ENCODE peak calls at places on chromosomes 4 and X, in eight cellular contexts. V, Z, B, C, I, P, G and O are unnamed samples.

GRCh38 chr4:13706130-13706529 is 78.6 kb upstream of the BOD1L1 start:
- DNase-seq in P (no peak), V (no peak), G (no peak), I (no peak), C (no peak), Z (peak), B (no peak), O (no peak)

GRCh38 chrX:100643943-100644587 is at the start of gene SRPX2:
- DNase-seq in Z (no peak), G (no peak), C (no peak), V (peak), I (peak), B (peak), P (no peak), O (no peak)

GRCh38 chr4:100823066-100823992 is 305.5 kb upstream of the EMCN start:
- DNase-seq in P (no peak), Z (no peak), G (no peak), I (peak), V (no peak), B (peak), C (no peak), O (no peak)

GRCh38 chr4:10074076-10074766 is 42.4 kb downstream of the WDR1 start:
- DNase-seq in C (no peak), B (no peak), I (no peak), P (no peak), Z (no peak), G (no peak), V (no peak), O (no peak)

GRCh38 chr4:119585771-119586170 is 42.8 kb downstream of the PDE5A start:
- DNase-seq in P (no peak), V (no peak), Z (no peak), G (no peak), C (no peak), I (no peak), B (peak), O (no peak)

GRCh38 chrX:153922932-153923857 is 2.9 kb downstream of the ARHGAP4 start:
- DNase-seq in C (no peak), I (peak), P (peak), Z (no peak), G (peak), V (peak), B (no peak), O (peak)

GRCh38 chr4:124144302-124144701 is 568.2 kb downstream of the ANKRD50 start:
- DNase-seq in I (no peak), B (no peak), P (no peak), Z (no peak), V (peak), C (no peak), G (peak), O (peak)

GRCh38 chrX:152817082-152817744 is 13.3 kb downstream of the CETN2 start:
- DNase-seq in I (peak), B (peak), G (no peak), P (peak), C (no peak), V (peak), Z (peak), O (peak)

GRCh38 chrX:130829526-130830515 is 73.2 kb downstream of the ENOX2 start:
- DNase-seq in I (peak), G (no peak), C (no peak), V (no peak), B (peak), Z (no peak), P (no peak), O (no peak)

GRCh38 chr4:82469776-82470345 is 39.5 kb downstream of the ENOPH1 start:
- DNase-seq in C (no peak), I (peak), B (peak), G (no peak), V (peak), Z (peak), P (no peak), O (peak)

GRCh38 chr4:139144911-139145551 is 32.0 kb downstream of the ELF2 start:
- DNase-seq in I (no peak), P (peak), B (no peak), Z (peak), V (no peak), C (no peak), G (no peak), O (peak)